ENCODE peak calls at places on chromosomes 3 and 15, in four cellular contexts. V is HepG2, K is K562, O is GM12878. H is an unnamed sample.

GRCh38 chr3:194009892-194010533 is 125.9 kb upstream of the HES1 start:
- DNase-seq in V (no peak), K (peak; percentile 28), O (no peak), H (no peak)

GRCh38 chr15:64187396-64188191 is 24.8 kb upstream of the PPIB start:
- DNase-seq in V (no peak), K (no peak), O (no peak), H (no peak)

GRCh38 chr15:70153948-70154439 is 56.3 kb upstream of the TLE3 start:
- DNase-seq in V (no peak), K (no peak), O (no peak), H (no peak)

GRCh38 chr3:126527455-126528211 is 3.7 kb downstream of the CHST13 start:
- DNase-seq in V (no peak), K (no peak), O (no peak), H (no peak)

GRCh38 chr3:46659285-46659684 is 34.2 kb downstream of the ALS2CL start:
- DNase-seq in V (no peak), K (no peak), O (no peak), H (peak; percentile 4)

GRCh38 chr15:92637621-92638020 is 18.0 kb downstream of the FAM174B start:
- DNase-seq in V (no peak), K (no peak), O (no peak), H (no peak)

GRCh38 chr3:102233881-102234280 is 200.9 kb upstream of the ZPLD1 start:
- DNase-seq in V (no peak), K (no peak), O (peak; percentile 69), H (no peak)

GRCh38 chr3:25663324-25664065 is 1.2 kb downstream of the TOP2B start:
- DNase-seq in V (peak; percentile 56), K (peak; percentile 25), O (no peak), H (peak; percentile 30)

GRCh38 chr3:10194328-10195071 is 29.8 kb downstream of the IRAK2 start:
- DNase-seq in V (no peak), K (peak; percentile 61), O (peak; percentile 74), H (no peak)

GRCh38 chr15:70632079-70632850 is 131.1 kb downstream of the UACA start:
- DNase-seq in V (no peak), K (no peak), O (no peak), H (no peak)

GRCh38 chr15:40702077-40702476 is 7.1 kb downstream of the RAD51 start:
- DNase-seq in V (peak; percentile 4), K (no peak), O (no peak), H (no peak)

GRCh38 chr3:5057857-5058324 is 64.2 kb upstream of the ARL8B start:
- DNase-seq in V (peak; percentile 60), K (peak; percentile 78), O (peak; percentile 75), H (peak; percentile 59)

GRCh38 chr3:72099331-72100061 is 314.5 kb upstream of the PROK2 start:
- DNase-seq in V (no peak), K (no peak), O (no peak), H (no peak)

GRCh38 chr3:20101041-20101440 is 60.8 kb downstream of the KAT2B start:
- DNase-seq in V (no peak), K (no peak), O (no peak), H (no peak)

GRCh38 chr3:101556064-101556463 is 5.6 kb upstream of the TRMT10C start:
- DNase-seq in V (no peak), K (no peak), O (no peak), H (no peak)

GRCh38 chr3:20320489-20320888 is 134.5 kb upstream of the SGO1 start:
- DNase-seq in V (peak; percentile 96), K (no peak), O (no peak), H (no peak)

GRCh38 chr3:30342319-30343060 is 263.9 kb upstream of the TGFBR2 start:
- DNase-seq in V (peak; percentile 87), K (no peak), O (no peak), H (no peak)

GRCh38 chr3:129992781-129993180 is 18.3 kb downstream of the TRH start:
- DNase-seq in V (peak; percentile 21), K (peak; percentile 34), O (no peak), H (peak; percentile 53)

GRCh38 chr3:32814371-32814770 is 3.4 kb upstream of the TRIM71 start:
- DNase-seq in V (no peak), K (no peak), O (no peak), H (no peak)

GRCh38 chr15:84818221-84819131 is 1.3 kb downstream of the ALPK3 start:
- DNase-seq in V (peak; percentile 74), K (no peak), O (no peak), H (no peak)

GRCh38 chr15:34203936-34204335 is 6.0 kb downstream of the KATNBL1 start:
- DNase-seq in V (no peak), K (no peak), O (no peak), H (no peak)

GRCh38 chr15:37046876-37047614 is 53.3 kb downstream of the MEIS2 start:
- DNase-seq in V (peak; percentile 28), K (no peak), O (no peak), H (no peak)

GRCh38 chr15:64825081-64825430 is 391 bp downstream of the PIF1 start:
- DNase-seq in V (no peak), K (no peak), O (no peak), H (no peak)

GRCh38 chr15:72406936-72407335 is 8.8 kb downstream of the TMEM202 start:
- DNase-seq in V (no peak), K (no peak), O (no peak), H (no peak)

GRCh38 chr15:22810033-22810734 is 23.7 kb downstream of the NIPA1 start:
- DNase-seq in V (no peak), K (no peak), O (no peak), H (no peak)

GRCh38 chr3:71345429-71346027 is 238.0 kb downstream of the FOXP1 start:
- DNase-seq in V (no peak), K (no peak), O (no peak), H (no peak)

GRCh38 chr3:15327941-15328340 is 4.4 kb downstream of the SH3BP5 start:
- DNase-seq in V (no peak), K (no peak), O (no peak), H (no peak)

GRCh38 chr3:66428733-66429132 is 72.1 kb downstream of the LRIG1 start:
- DNase-seq in V (no peak), K (no peak), O (no peak), H (no peak)

GRCh38 chr3:126851382-126851781 is 131.5 kb upstream of the PLXNA1 start:
- DNase-seq in V (peak; percentile 21), K (no peak), O (no peak), H (no peak)

GRCh38 chr3:196227086-196227485 is 10.8 kb downstream of the SLC51A start:
- DNase-seq in V (no peak), K (no peak), O (no peak), H (no peak)

GRCh38 chr3:195156286-195156890 is 114.6 kb downstream of the XXYLT1 start:
- DNase-seq in V (peak; percentile 18), K (no peak), O (no peak), H (no peak)

GRCh38 chr3:57094606-57095005 is 34.1 kb downstream of the SPATA12 start:
- DNase-seq in V (no peak), K (no peak), O (no peak), H (no peak)

GRCh38 chr15:20348291-20348899 is 193.2 kb downstream of the GOLGA6L6 start:
- DNase-seq in V (no peak), K (no peak), O (no peak), H (no peak)

GRCh38 chr3:146543461-146544012 is 870 bp downstream of the PLSCR1 start:
- DNase-seq in V (no peak), K (peak; percentile 15), O (no peak), H (no peak)

GRCh38 chr3:7062714-7063113 is 201.8 kb downstream of the GRM7 start:
- DNase-seq in V (no peak), K (no peak), O (no peak), H (no peak)

GRCh38 chr15:69689133-69689532 is 236.5 kb downstream of the RPLP1 start:
- DNase-seq in V (no peak), K (no peak), O (no peak), H (no peak)

GRCh38 chr3:123872621-123873020 is 11.5 kb downstream of the MYLK start:
- DNase-seq in V (no peak), K (no peak), O (no peak), H (no peak)

GRCh38 chr3:169295126-169295525 is 368.4 kb downstream of the MECOM start:
- DNase-seq in V (no peak), K (peak; percentile 12), O (no peak), H (no peak)

GRCh38 chr3:12132881-12133280 is 25.8 kb downstream of the TIMP4 start:
- DNase-seq in V (no peak), K (no peak), O (no peak), H (no peak)

GRCh38 chr3:189530822-189531221 is 100.4 kb upstream of the TP63 start:
- DNase-seq in V (no peak), K (no peak), O (no peak), H (no peak)

DNA sequence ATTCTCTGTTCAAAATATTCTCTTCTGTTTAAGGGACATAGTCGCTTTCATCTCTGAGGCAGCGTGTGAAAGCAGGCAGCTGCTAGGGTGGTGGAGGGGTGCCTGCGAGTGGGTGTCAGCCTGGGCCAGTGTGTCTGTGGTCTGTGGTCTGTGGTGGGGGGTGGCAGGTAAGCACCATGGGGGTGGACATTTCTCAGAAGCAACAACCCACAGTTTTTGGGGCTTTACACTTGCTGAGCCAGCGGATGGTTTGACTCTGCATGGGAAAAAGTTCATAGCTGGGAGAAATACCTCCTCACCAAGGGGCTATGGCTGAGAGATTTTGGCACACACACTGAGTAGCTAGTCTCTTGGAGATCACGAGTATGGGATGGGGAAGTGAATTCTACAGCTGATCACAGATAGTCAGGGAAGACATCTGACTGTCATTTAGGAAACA is 109.3 kb downstream of the EPHB1 start:
- DNase-seq in V (no peak), K (no peak), O (peak; percentile 97), H (no peak)
- TF ChIP-seq FOXM1 in V (no peak), K (no peak), O (peak; percentile 80), H (no peak)

GRCh38 chr3:180981912-180982311 is 7.6 kb downstream of the DNAJC19 start:
- DNase-seq in V (no peak), K (no peak), O (no peak), H (no peak)
- TF ChIP-seq SP1 in V (no peak), K (no peak), O (no peak), H (no peak)

GRCh38 chr3:43345877-43346276 is 59.5 kb downstream of the SNRK start:
- DNase-seq in V (no peak), K (no peak), O (no peak), H (no peak)
- TF ChIP-seq FOXM1 in V (no peak), K (no peak), O (no peak), H (no peak)

GRCh38 chr3:14135581-14135980 is 10.7 kb downstream of the TMEM43 start:
- DNase-seq in V (no peak), K (no peak), O (no peak), H (no peak)

GRCh38 chr3:14134291-14134690 is 9.4 kb downstream of the TMEM43 start:
- DNase-seq in V (no peak), K (no peak), O (no peak), H (no peak)

GRCh38 chr3:14132689-14133088 is 7.8 kb downstream of the TMEM43 start:
- DNase-seq in V (no peak), K (no peak), O (no peak), H (no peak)

GRCh38 chr3:14133188-14133800 is 8.4 kb downstream of the TMEM43 start:
- DNase-seq in V (peak; percentile 69), K (no peak), O (no peak), H (no peak)

DNA sequence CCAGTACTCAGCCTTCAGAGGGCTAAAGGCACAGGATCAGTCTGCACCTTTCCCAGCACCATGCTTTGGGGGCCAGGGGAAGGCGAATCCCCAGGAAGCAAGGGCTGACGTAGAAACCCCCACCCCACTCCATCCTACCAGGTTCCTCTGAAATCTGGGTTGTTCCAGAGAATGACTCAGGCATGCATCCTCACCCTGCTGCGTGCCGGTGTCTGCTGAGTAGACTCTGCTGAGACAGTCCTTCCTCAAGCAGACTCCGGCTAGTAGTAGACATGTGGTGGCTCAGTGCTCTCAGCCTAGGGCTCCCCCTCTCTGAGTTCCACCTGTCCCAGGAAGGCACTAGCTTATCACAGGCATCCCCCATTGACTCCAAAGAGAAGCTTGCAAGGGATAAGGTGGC is 9.0 kb downstream of the TMEM43 start:
- DNase-seq in V (no peak), K (no peak), O (no peak), H (no peak)
- TF ChIP-seq SP1 in V (no peak), K (no peak), O (no peak), H (no peak)

H was measured in HEK293T.